ENCODE peak calls at places on chromosomes 1 and 21, in four cellular contexts. D is BE2C; A is stimulated activated CD4-positive, alpha-beta T cell treated with anti-CD3 and anti-CD28 coated beads, Interleukin-1b, Interleukin-23, amount 100 ng/mL, for 1 hour; T is GM13976. F is an unnamed sample.

GRCh38 chr1:197027359-197027758 is 39.7 kb downstream of the F13B start:
- DNase-seq in D (no peak), A (no peak), T (no peak), F (no peak)

GRCh38 chr1:169371400-169371799 is 3.4 kb downstream of the BLZF1 start:
- DNase-seq in D (no peak), A (no peak), T (no peak), F (no peak)

GRCh38 chr1:107141491-107142369 is 891 bp downstream of the NTNG1 start:
- DNase-seq in D (peak), A (no peak), T (peak), F (peak)

GRCh38 chr1:31241321-31241720 is 1.6 kb upstream of the NKAIN1 start:
- DNase-seq in D (no peak), A (no peak), T (no peak), F (no peak)

GRCh38 chr1:160169553-160170399 is 18.4 kb downstream of the ATP1A4 start:
- DNase-seq in D (no peak), A (no peak), T (peak), F (no peak)

GRCh38 chr1:18515120-18515667 is 34.5 kb downstream of the KLHDC7A start:
- DNase-seq in D (no peak), A (no peak), T (no peak), F (no peak)

GRCh38 chr1:67674260-67675011 is 10.6 kb upstream of the GADD45A start:
- DNase-seq in D (peak), A (no peak), T (no peak), F (peak)

GRCh38 chr1:151058682-151059341 is 610 bp downstream of the CDC42SE1 start:
- DNase-seq in D (peak), A (no peak), T (no peak), F (peak)

GRCh38 chr1:11042995-11043874 is 3.8 kb downstream of the MASP2 start:
- DNase-seq in D (no peak), A (no peak), T (peak), F (no peak)

GRCh38 chr21:25362375-25363267 is 244.7 kb downstream of the MRPL39 start:
- DNase-seq in D (no peak), A (no peak), T (peak), F (no peak)

GRCh38 chr1:47436979-47437517 is 796 bp upstream of the FOXD2 start:
- DNase-seq in D (no peak), A (no peak), T (peak), F (peak)

GRCh38 chr1:156143765-156144489 is 9.5 kb upstream of the SEMA4A start:
- DNase-seq in D (no peak), A (no peak), T (no peak), F (no peak)

GRCh38 chr1:186443638-186444037 is 17.3 kb downstream of the PDC start:
- DNase-seq in D (no peak), A (no peak), T (no peak), F (no peak)

GRCh38 chr1:234768171-234768568 is 158.2 kb upstream of the IRF2BP2 start:
- DNase-seq in D (no peak), A (no peak), T (peak), F (no peak)

GRCh38 chr1:237879195-237879594 is 11.5 kb downstream of the ZP4 start:
- DNase-seq in D (no peak), A (no peak), T (no peak), F (no peak)

GRCh38 chr1:112344754-112345423 is 51.1 kb upstream of the CTTNBP2NL start:
- DNase-seq in D (no peak), A (no peak), T (no peak), F (no peak)

GRCh38 chr1:204072951-204073836 is at the start of gene SOX13:
- DNase-seq in D (peak), A (no peak), T (peak), F (peak)

GRCh38 chr1:152622803-152623202 is at the start of gene LCE3A:
- DNase-seq in D (no peak), A (no peak), T (no peak), F (no peak)

GRCh38 chr1:98316286-98316685 is 345.2 kb upstream of the SNX7 start:
- DNase-seq in D (no peak), A (no peak), T (no peak), F (no peak)

GRCh38 chr1:86548863-86549262 is 2.0 kb downstream of the CLCA4 start:
- DNase-seq in D (no peak), A (no peak), T (no peak), F (no peak)

GRCh38 chr1:173044656-173045055 is 6.1 kb downstream of the TNFSF18 start:
- DNase-seq in D (no peak), A (no peak), T (no peak), F (no peak)

GRCh38 chr1:174815036-174815435 is 184.7 kb upstream of the CACYBP start:
- DNase-seq in D (no peak), A (no peak), T (no peak), F (no peak)

GRCh38 chr1:39268906-39269305 is 64.4 kb downstream of the MACF1 start:
- DNase-seq in D (no peak), A (no peak), T (no peak), F (no peak)

GRCh38 chr1:38310079-38310478 is 263.5 kb upstream of the POU3F1 start:
- DNase-seq in D (no peak), A (no peak), T (no peak), F (no peak)

GRCh38 chr1:42935313-42935624 is 23.4 kb downstream of the SLC2A1 start:
- DNase-seq in D (no peak), A (no peak), T (no peak), F (no peak)

GRCh38 chr21:28975401-28975800 is 17.3 kb downstream of the LTN1 start:
- DNase-seq in D (no peak), A (no peak), T (no peak), F (no peak)

GRCh38 chr1:27015260-27015659 is 2.6 kb upstream of the TENT5B start:
- DNase-seq in D (no peak), A (no peak), T (no peak), F (no peak)

GRCh38 chr1:248165186-248165585 is 9.4 kb upstream of the OR2M2 start:
- DNase-seq in D (no peak), A (no peak), T (no peak), F (no peak)

GRCh38 chr1:160078392-160079195 is 2.7 kb upstream of the KCNJ9 start:
- DNase-seq in D (peak), A (no peak), T (peak), F (no peak)

GRCh38 chr1:48947761-48948537 is 171.3 kb upstream of the BEND5 start:
- DNase-seq in D (peak), A (no peak), T (no peak), F (no peak)